ENCODE peak calls at places on chromosomes 1 and 21, in ten cellular contexts. O is GM10248; D is ureter; C is DND-41; U is central memory CD4-positive, alpha-beta T cell; H is heart right ventricle; M is endothelial cell; P is GM20000; B is COR-L47; T is RPMI8226. A is an unnamed sample.

GRCh38 chr1:62417351-62417999 is 19.4 kb upstream of the USP1 start:
- DNase-seq in O (no peak), D (no peak), C (no peak), U (no peak), H (no peak), M (no peak), P (no peak), B (no peak), T (no peak), A (no peak)

GRCh38 chr21:25735895-25736597 is 1.3 kb downstream of the GABPA start:
- DNase-seq in O (no peak), D (no peak), C (no peak), U (no peak), H (no peak), M (no peak), P (no peak), B (no peak), T (peak), A (no peak)

GRCh38 chr1:65596768-65597167 is 176.3 kb downstream of the LEPR start:
- DNase-seq in O (no peak), D (no peak), C (no peak), U (no peak), H (no peak), M (no peak), P (no peak), B (no peak), T (no peak), A (no peak)

GRCh38 chr1:19045898-19046889 is 89.7 kb upstream of the IFFO2 start:
- DNase-seq in O (no peak), D (no peak), C (no peak), U (no peak), H (no peak), M (no peak), P (no peak), B (no peak), T (no peak), A (no peak)

GRCh38 chr1:185170291-185170848 is 13.4 kb downstream of the SWT1 start:
- DNase-seq in O (peak), D (no peak), C (peak), U (peak), H (no peak), M (peak), P (peak), B (peak), T (peak), A (peak)

GRCh38 chr1:236913371-236914037 is 90.7 kb downstream of the MT1HL1 start:
- DNase-seq in O (no peak), D (no peak), C (no peak), U (no peak), H (no peak), M (no peak), P (no peak), B (no peak), T (no peak), A (no peak)

GRCh38 chr1:160636076-160636475 is 10.8 kb downstream of the SLAMF1 start:
- DNase-seq in O (no peak), D (no peak), C (no peak), U (no peak), H (no peak), M (no peak), P (no peak), B (no peak), T (no peak), A (no peak)

GRCh38 chr21:29187939-29188338 is 57.5 kb downstream of the MAP3K7CL start:
- DNase-seq in O (no peak), D (no peak), C (no peak), U (no peak), H (no peak), M (no peak), P (no peak), B (no peak), T (no peak), A (no peak)

GRCh38 chr21:25127007-25127406 is 480.3 kb downstream of the MRPL39 start:
- DNase-seq in O (no peak), D (no peak), C (no peak), U (no peak), H (no peak), M (no peak), P (no peak), B (no peak), T (no peak), A (no peak)

GRCh38 chr1:215007880-215008279 is 74.7 kb upstream of the KCNK2 start:
- DNase-seq in O (no peak), D (no peak), C (no peak), U (no peak), H (no peak), M (no peak), P (no peak), B (no peak), T (no peak), A (no peak)

GRCh38 chr1:110356379-110356778 is 17.2 kb downstream of the RBM15 start:
- DNase-seq in O (no peak), D (no peak), C (no peak), U (no peak), H (no peak), M (no peak), P (no peak), B (no peak), T (no peak), A (no peak)

GRCh38 chr21:45551316-45551715 is 9.1 kb upstream of the SLC19A1 start:
- DNase-seq in O (no peak), D (peak), C (no peak), U (peak), H (no peak), M (no peak), P (no peak), B (no peak), T (no peak), A (no peak)

GRCh38 chr1:24139846-24140425 is 3.0 kb downstream of the IL22RA1 start:
- DNase-seq in O (no peak), D (no peak), C (no peak), U (no peak), H (no peak), M (no peak), P (no peak), B (no peak), T (no peak), A (no peak)

GRCh38 chr21:35225573-35225972 is 176.5 kb upstream of the RUNX1 start:
- DNase-seq in O (no peak), D (no peak), C (no peak), U (no peak), H (no peak), M (no peak), P (no peak), B (no peak), T (no peak), A (no peak)

GRCh38 chr1:64578270-64578973 is 108.5 kb downstream of the CACHD1 start:
- DNase-seq in O (no peak), D (no peak), C (no peak), U (no peak), H (no peak), M (no peak), P (no peak), B (no peak), T (no peak), A (no peak)

GRCh38 chr21:45906859-45907258 is 74.7 kb upstream of the COL6A1 start:
- DNase-seq in O (no peak), D (no peak), C (no peak), U (no peak), H (no peak), M (no peak), P (no peak), B (no peak), T (no peak), A (no peak)

GRCh38 chr1:94621392-94621791 is 79.8 kb upstream of the F3 start:
- DNase-seq in O (no peak), D (peak), C (no peak), U (no peak), H (no peak), M (no peak), P (no peak), B (peak), T (peak), A (no peak)

GRCh38 chr1:171486048-171486519 is 754 bp downstream of the PRRC2C start:
- DNase-seq in O (peak), D (peak), C (peak), U (no peak), H (no peak), M (no peak), P (peak), B (peak), T (peak), A (peak)

GRCh38 chr1:89603651-89604413 is 29.1 kb upstream of the LRRC8C start:
- DNase-seq in O (no peak), D (no peak), C (no peak), U (no peak), H (no peak), M (no peak), P (no peak), B (no peak), T (no peak), A (no peak)

GRCh38 chr1:87783315-87783714 is 454.6 kb downstream of the LMO4 start:
- DNase-seq in O (no peak), D (no peak), C (no peak), U (no peak), H (no peak), M (no peak), P (no peak), B (no peak), T (no peak), A (no peak)

GRCh38 chr1:231807498-231807897 is 180.9 kb downstream of the DISC1 start:
- DNase-seq in O (no peak), D (no peak), C (no peak), U (no peak), H (no peak), M (no peak), P (no peak), B (peak), T (no peak), A (peak)

GRCh38 chr1:66980745-66981367 is 56.1 kb downstream of the MIER1 start:
- DNase-seq in O (no peak), D (no peak), C (no peak), U (no peak), H (no peak), M (no peak), P (no peak), B (peak), T (no peak), A (no peak)

GRCh38 chr1:111358964-111359363 is 68.3 kb downstream of the CHIA start:
- DNase-seq in O (no peak), D (no peak), C (no peak), U (no peak), H (no peak), M (no peak), P (no peak), B (no peak), T (no peak), A (no peak)

GRCh38 chr1:89624715-89625323 is 8.1 kb upstream of the LRRC8C start:
- DNase-seq in O (no peak), D (no peak), C (no peak), U (no peak), H (no peak), M (no peak), P (no peak), B (no peak), T (no peak), A (no peak)

GRCh38 chr1:89802841-89803240 is 18.0 kb upstream of the LRRC8D start:
- DNase-seq in O (no peak), D (no peak), C (no peak), U (no peak), H (no peak), M (no peak), P (no peak), B (no peak), T (no peak), A (no peak)

GRCh38 chr1:156246762-156247459 is 945 bp downstream of the PAQR6 start:
- DNase-seq in O (no peak), D (no peak), C (no peak), U (no peak), H (no peak), M (no peak), P (no peak), B (no peak), T (peak), A (no peak)

GRCh38 chr1:219576931-219577330 is 36.0 kb downstream of the ZC3H11B start:
- DNase-seq in O (no peak), D (no peak), C (no peak), U (no peak), H (no peak), M (no peak), P (no peak), B (no peak), T (no peak), A (no peak)

GRCh38 chr21:7957713-7958064 is 2563.7 kb upstream of the TPTE start:
- DNase-seq in O (no peak), D (no peak), C (no peak), U (no peak), H (no peak), M (no peak), P (no peak), B (no peak), T (no peak), A (no peak)

GRCh38 chr1:236103059-236103458 is 38.2 kb upstream of the NID1 start:
- DNase-seq in O (no peak), D (no peak), C (no peak), U (no peak), H (no peak), M (no peak), P (no peak), B (no peak), T (peak), A (no peak)

GRCh38 chr1:48688102-48688760 is 88.5 kb downstream of the BEND5 start:
- DNase-seq in O (no peak), D (no peak), C (no peak), U (no peak), H (no peak), M (no peak), P (no peak), B (no peak), T (peak), A (no peak)

GRCh38 chr1:27891196-27891889 is 19.0 kb downstream of the THEMIS2 start:
- DNase-seq in O (peak), D (no peak), C (no peak), U (peak), H (no peak), M (no peak), P (peak), B (no peak), T (peak), A (no peak)

GRCh38 chr1:32031578-32032286 is 18.1 kb downstream of the KHDRBS1 start:
- DNase-seq in O (no peak), D (no peak), C (no peak), U (no peak), H (no peak), M (no peak), P (no peak), B (no peak), T (no peak), A (no peak)

GRCh38 chr1:62800825-62801306 is 16.9 kb downstream of the ATG4C start:
- DNase-seq in O (peak), D (no peak), C (no peak), U (no peak), H (no peak), M (no peak), P (peak), B (no peak), T (peak), A (no peak)

GRCh38 chr1:220786337-220787068 is at the start of gene MTARC1:
- DNase-seq in O (peak), D (peak), C (no peak), U (no peak), H (peak), M (peak), P (peak), B (peak), T (peak), A (peak)

GRCh38 chr21:37220433-37220980 is 46.6 kb downstream of the VPS26C start:
- DNase-seq in O (peak), D (no peak), C (peak), U (peak), H (no peak), M (peak), P (peak), B (peak), T (no peak), A (no peak)

GRCh38 chr21:33481314-33481943 is 1.7 kb upstream of the TMEM50B start:
- DNase-seq in O (no peak), D (no peak), C (no peak), U (no peak), H (no peak), M (no peak), P (no peak), B (no peak), T (no peak), A (no peak)

GRCh38 chr1:25922633-25923567 is 16.7 kb upstream of the STMN1 start:
- DNase-seq in O (peak), D (peak), C (peak), U (peak), H (peak), M (peak), P (peak), B (peak), T (no peak), A (peak)

GRCh38 chr1:160494620-160495019 is 28.4 kb downstream of the SLAMF6 start:
- DNase-seq in O (no peak), D (no peak), C (no peak), U (no peak), H (no peak), M (no peak), P (no peak), B (no peak), T (peak), A (no peak)

GRCh38 chr1:200625381-200625824 is 4.9 kb upstream of the KIF14 start:
- DNase-seq in O (peak), D (no peak), C (no peak), U (no peak), H (no peak), M (no peak), P (peak), B (no peak), T (peak), A (no peak)

A was measured in DMS79.